ENCODE peak calls at places on chromosomes 4 and X, in nine cellular contexts. One of them, this sample, is unnamed.

GRCh38 chr4:173014113-173014558 is 154.5 kb upstream of the GALNT7 start:
- DNase-seq in GM12878: no peak
- DNase-seq in sigmoid colon: no peak
- DNase-seq in esophagus squamous epithelium: no peak
- DNase-seq in transverse colon: no peak
- DNase-seq in ovary: no peak
- DNase-seq in IMR-90: peak; percentile 85
- DNase-seq in A549: peak; percentile 50
- DNase-seq in NB4: peak; percentile 66
- DNase-seq in this sample: no peak

GRCh38 chr4:139857977-139858376 is 192.4 kb downstream of the MGST2 start:
- DNase-seq in GM12878: no peak
- DNase-seq in sigmoid colon: no peak
- DNase-seq in esophagus squamous epithelium: no peak
- DNase-seq in transverse colon: no peak
- DNase-seq in ovary: no peak
- DNase-seq in IMR-90: no peak
- DNase-seq in A549: no peak
- DNase-seq in NB4: no peak
- DNase-seq in this sample: no peak

GRCh38 chr4:51930557-51930956 is 87.6 kb downstream of the DCUN1D4 start:
- DNase-seq in GM12878: no peak
- DNase-seq in sigmoid colon: no peak
- DNase-seq in esophagus squamous epithelium: no peak
- DNase-seq in transverse colon: no peak
- DNase-seq in ovary: no peak
- DNase-seq in IMR-90: no peak
- DNase-seq in A549: no peak
- DNase-seq in NB4: no peak
- DNase-seq in this sample: no peak

GRCh38 chrX:24025741-24026402 is 1.1 kb downstream of the KLHL15 start:
- DNase-seq in GM12878: no peak
- DNase-seq in sigmoid colon: peak; percentile 79
- DNase-seq in esophagus squamous epithelium: no peak
- DNase-seq in transverse colon: no peak
- DNase-seq in ovary: no peak
- DNase-seq in IMR-90: peak; percentile 81
- DNase-seq in A549: peak; percentile 33
- DNase-seq in NB4: peak; percentile 60
- DNase-seq in this sample: peak; percentile 15

GRCh38 chrX:17743913-17744312 is 6.6 kb downstream of the SCML1 start:
- DNase-seq in GM12878: no peak
- DNase-seq in sigmoid colon: no peak
- DNase-seq in esophagus squamous epithelium: no peak
- DNase-seq in transverse colon: no peak
- DNase-seq in ovary: no peak
- DNase-seq in IMR-90: peak; percentile 20
- DNase-seq in A549: no peak
- DNase-seq in NB4: no peak
- DNase-seq in this sample: no peak

GRCh38 chr4:186762361-186762760 is 38.7 kb upstream of the FAT1 start:
- DNase-seq in GM12878: no peak
- DNase-seq in sigmoid colon: no peak
- DNase-seq in esophagus squamous epithelium: no peak
- DNase-seq in transverse colon: no peak
- DNase-seq in ovary: no peak
- DNase-seq in IMR-90: peak; percentile 5
- DNase-seq in A549: no peak
- DNase-seq in NB4: no peak
- DNase-seq in this sample: no peak

GRCh38 chr4:86421461-86421860 is 61.6 kb upstream of the MAPK10 start:
- DNase-seq in GM12878: no peak
- DNase-seq in sigmoid colon: no peak
- DNase-seq in esophagus squamous epithelium: no peak
- DNase-seq in transverse colon: no peak
- DNase-seq in ovary: no peak
- DNase-seq in IMR-90: no peak
- DNase-seq in A549: no peak
- DNase-seq in NB4: no peak
- DNase-seq in this sample: no peak

GRCh38 chr4:40525811-40526598 is 103.7 kb downstream of the RBM47 start:
- DNase-seq in GM12878: no peak
- DNase-seq in sigmoid colon: no peak
- DNase-seq in esophagus squamous epithelium: no peak
- DNase-seq in transverse colon: no peak
- DNase-seq in ovary: peak; percentile 56
- DNase-seq in IMR-90: peak; percentile 88
- DNase-seq in A549: peak; percentile 48
- DNase-seq in NB4: no peak
- DNase-seq in this sample: peak; percentile 13

GRCh38 chr4:166065324-166065723 is 192.3 kb downstream of the TLL1 start:
- DNase-seq in GM12878: no peak
- DNase-seq in sigmoid colon: no peak
- DNase-seq in esophagus squamous epithelium: no peak
- DNase-seq in transverse colon: no peak
- DNase-seq in ovary: no peak
- DNase-seq in IMR-90: no peak
- DNase-seq in A549: no peak
- DNase-seq in NB4: no peak
- DNase-seq in this sample: no peak

GRCh38 chr4:164204434-164204833 is 549.5 kb upstream of the SMIM31 start:
- DNase-seq in GM12878: no peak
- DNase-seq in sigmoid colon: no peak
- DNase-seq in esophagus squamous epithelium: no peak
- DNase-seq in transverse colon: no peak
- DNase-seq in ovary: no peak
- DNase-seq in IMR-90: peak; percentile 12
- DNase-seq in A549: no peak
- DNase-seq in NB4: no peak
- DNase-seq in this sample: no peak

GRCh38 chr4:127780598-127780997 is 1.5 kb upstream of the HSPA4L start:
- DNase-seq in GM12878: no peak
- DNase-seq in sigmoid colon: no peak
- DNase-seq in esophagus squamous epithelium: no peak
- DNase-seq in transverse colon: no peak
- DNase-seq in ovary: no peak
- DNase-seq in IMR-90: no peak
- DNase-seq in A549: no peak
- DNase-seq in NB4: no peak
- DNase-seq in this sample: no peak

GRCh38 chrX:1531106-1531890 is 5.7 kb downstream of the P2RY8 start:
- DNase-seq in GM12878: no peak
- DNase-seq in sigmoid colon: peak; percentile 24
- DNase-seq in esophagus squamous epithelium: no peak
- DNase-seq in transverse colon: no peak
- DNase-seq in ovary: no peak
- DNase-seq in IMR-90: no peak
- DNase-seq in A549: no peak
- DNase-seq in NB4: no peak
- DNase-seq in this sample: no peak

GRCh38 chr4:124525524-124525923 is 187.0 kb downstream of the ANKRD50 start:
- DNase-seq in GM12878: no peak
- DNase-seq in sigmoid colon: no peak
- DNase-seq in esophagus squamous epithelium: no peak
- DNase-seq in transverse colon: no peak
- DNase-seq in ovary: no peak
- DNase-seq in IMR-90: no peak
- DNase-seq in A549: no peak
- DNase-seq in NB4: no peak
- DNase-seq in this sample: no peak

GRCh38 chr4:101356928-101357327 is 9.6 kb upstream of the PPP3CA start:
- DNase-seq in GM12878: no peak
- DNase-seq in sigmoid colon: no peak
- DNase-seq in esophagus squamous epithelium: no peak
- DNase-seq in transverse colon: no peak
- DNase-seq in ovary: no peak
- DNase-seq in IMR-90: peak; percentile 95
- DNase-seq in A549: peak; percentile 28
- DNase-seq in NB4: no peak
- DNase-seq in this sample: no peak

GRCh38 chr4:10619220-10619619 is 65.3 kb downstream of the CLNK start:
- DNase-seq in GM12878: no peak
- DNase-seq in sigmoid colon: no peak
- DNase-seq in esophagus squamous epithelium: no peak
- DNase-seq in transverse colon: peak; percentile 13
- DNase-seq in ovary: no peak
- DNase-seq in IMR-90: peak; percentile 38
- DNase-seq in A549: no peak
- DNase-seq in NB4: no peak
- DNase-seq in this sample: no peak

GRCh38 chrX:118839334-118839958 is 15.8 kb downstream of the ZCCHC12 start:
- DNase-seq in GM12878: no peak
- DNase-seq in sigmoid colon: peak; percentile 87
- DNase-seq in esophagus squamous epithelium: no peak
- DNase-seq in transverse colon: peak; percentile 80
- DNase-seq in ovary: peak; percentile 66
- DNase-seq in IMR-90: peak; percentile 6
- DNase-seq in A549: peak; percentile 74
- DNase-seq in NB4: peak; percentile 55
- DNase-seq in this sample: peak; percentile 77

GRCh38 chr4:125085-125820 is 952 bp downstream of the ZNF718 start:
- DNase-seq in GM12878: no peak
- DNase-seq in sigmoid colon: no peak
- DNase-seq in esophagus squamous epithelium: no peak
- DNase-seq in transverse colon: peak; percentile 53
- DNase-seq in ovary: no peak
- DNase-seq in IMR-90: peak; percentile 17
- DNase-seq in A549: no peak
- DNase-seq in NB4: peak; percentile 66
- DNase-seq in this sample: no peak

GRCh38 chrX:39427492-39428289 is 626.4 kb downstream of the MID1IP1 start:
- DNase-seq in GM12878: no peak
- DNase-seq in sigmoid colon: no peak
- DNase-seq in esophagus squamous epithelium: no peak
- DNase-seq in transverse colon: no peak
- DNase-seq in ovary: peak; percentile 51
- DNase-seq in IMR-90: peak; percentile 33
- DNase-seq in A549: no peak
- DNase-seq in NB4: peak; percentile 44
- DNase-seq in this sample: no peak

DNA sequence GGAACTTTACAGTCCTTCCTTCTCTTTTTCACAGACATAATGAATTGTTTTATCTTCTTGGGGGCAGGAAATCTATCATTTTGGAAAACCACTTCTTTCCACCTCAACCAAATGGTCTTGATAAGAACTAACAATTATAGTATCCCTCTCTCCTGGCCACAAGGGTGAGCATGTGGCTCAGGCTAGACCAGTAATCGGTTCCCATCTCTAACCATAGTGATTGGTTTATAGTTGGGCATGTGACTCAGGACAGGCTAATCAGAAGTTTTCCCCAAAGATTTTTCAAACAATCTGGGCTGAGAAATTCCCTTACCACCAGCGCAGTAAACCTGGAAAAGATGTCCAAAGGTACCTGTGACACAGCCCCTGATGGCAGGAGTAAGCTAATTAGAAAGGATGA is 4.0 kb upstream of the CXorf66 start:
- DNase-seq in GM12878: no peak
- DNase-seq in sigmoid colon: no peak
- DNase-seq in esophagus squamous epithelium: no peak
- DNase-seq in transverse colon: no peak
- DNase-seq in ovary: no peak
- DNase-seq in IMR-90: no peak
- DNase-seq in A549: no peak
- DNase-seq in NB4: no peak
- DNase-seq in this sample: no peak
- TF ChIP-seq POLR2A in GM12878: no peak
- TF ChIP-seq POLR2A in sigmoid colon: no peak
- TF ChIP-seq POLR2A in esophagus squamous epithelium: no peak
- TF ChIP-seq POLR2A in transverse colon: no peak
- TF ChIP-seq POLR2A in ovary: no peak
- TF ChIP-seq POLR2A in IMR-90: no peak
- TF ChIP-seq POLR2A in A549: no peak
- TF ChIP-seq POLR2A in NB4: no peak
- TF ChIP-seq POLR2A in this sample: no peak

GRCh38 chr4:2087170-2087569 is 28.0 kb downstream of the NAT8L start:
- DNase-seq in GM12878: no peak
- DNase-seq in sigmoid colon: no peak
- DNase-seq in esophagus squamous epithelium: no peak
- DNase-seq in transverse colon: no peak
- DNase-seq in ovary: no peak
- DNase-seq in IMR-90: no peak
- DNase-seq in A549: no peak
- DNase-seq in NB4: no peak
- DNase-seq in this sample: no peak
- TF ChIP-seq POLR2A in GM12878: no peak
- TF ChIP-seq POLR2A in sigmoid colon: no peak
- TF ChIP-seq POLR2A in esophagus squamous epithelium: no peak
- TF ChIP-seq POLR2A in transverse colon: no peak
- TF ChIP-seq POLR2A in ovary: no peak
- TF ChIP-seq POLR2A in IMR-90: no peak
- TF ChIP-seq POLR2A in A549: no peak
- TF ChIP-seq POLR2A in NB4: no peak
- TF ChIP-seq POLR2A in this sample: no peak

GRCh38 chrX:47585273-47585672 is 3.0 kb downstream of the TIMP1 start:
- DNase-seq in GM12878: no peak
- DNase-seq in sigmoid colon: no peak
- DNase-seq in esophagus squamous epithelium: no peak
- DNase-seq in transverse colon: no peak
- DNase-seq in ovary: no peak
- DNase-seq in IMR-90: no peak
- DNase-seq in A549: no peak
- DNase-seq in NB4: no peak
- DNase-seq in this sample: no peak

GRCh38 chrX:47586043-47586787 is 4.0 kb downstream of the TIMP1 start:
- DNase-seq in GM12878: no peak
- DNase-seq in sigmoid colon: no peak
- DNase-seq in esophagus squamous epithelium: no peak
- DNase-seq in transverse colon: no peak
- DNase-seq in ovary: no peak
- DNase-seq in IMR-90: no peak
- DNase-seq in A549: no peak
- DNase-seq in NB4: no peak
- DNase-seq in this sample: no peak

GRCh38 chrX:47587906-47588735 is 5.9 kb downstream of the TIMP1 start:
- DNase-seq in GM12878: no peak
- DNase-seq in sigmoid colon: no peak
- DNase-seq in esophagus squamous epithelium: no peak
- DNase-seq in transverse colon: no peak
- DNase-seq in ovary: no peak
- DNase-seq in IMR-90: no peak
- DNase-seq in A549: no peak
- DNase-seq in NB4: no peak
- DNase-seq in this sample: no peak

GRCh38 chrX:47584714-47585113 is 2.5 kb downstream of the TIMP1 start:
- DNase-seq in GM12878: no peak
- DNase-seq in sigmoid colon: no peak
- DNase-seq in esophagus squamous epithelium: no peak
- DNase-seq in transverse colon: no peak
- DNase-seq in ovary: no peak
- DNase-seq in IMR-90: no peak
- DNase-seq in A549: no peak
- DNase-seq in NB4: no peak
- DNase-seq in this sample: no peak

GRCh38 chrX:47587091-47587891 is 5.1 kb downstream of the TIMP1 start:
- DNase-seq in GM12878: no peak
- DNase-seq in sigmoid colon: no peak
- DNase-seq in esophagus squamous epithelium: no peak
- DNase-seq in transverse colon: no peak
- DNase-seq in ovary: no peak
- DNase-seq in IMR-90: peak; percentile 27
- DNase-seq in A549: no peak
- DNase-seq in NB4: no peak
- DNase-seq in this sample: no peak
- TF ChIP-seq POLR2A in GM12878: no peak
- TF ChIP-seq POLR2A in sigmoid colon: no peak
- TF ChIP-seq POLR2A in esophagus squamous epithelium: no peak
- TF ChIP-seq POLR2A in transverse colon: no peak
- TF ChIP-seq POLR2A in ovary: no peak
- TF ChIP-seq POLR2A in IMR-90: peak; percentile 89
- TF ChIP-seq POLR2A in A549: no peak
- TF ChIP-seq POLR2A in NB4: no peak
- TF ChIP-seq POLR2A in this sample: no peak

GRCh38 chr4:39044364-39044946 is 12.2 kb upstream of the TMEM156 start:
- DNase-seq in GM12878: peak; percentile 90
- DNase-seq in sigmoid colon: peak; percentile 97
- DNase-seq in esophagus squamous epithelium: peak; percentile 77
- DNase-seq in transverse colon: peak; percentile 94
- DNase-seq in ovary: peak; percentile 91
- DNase-seq in IMR-90: peak; percentile 93
- DNase-seq in A549: peak; percentile 81
- DNase-seq in NB4: peak; percentile 96
- DNase-seq in this sample: peak; percentile 86
- TF ChIP-seq POLR2A in GM12878: peak; percentile 74
- TF ChIP-seq POLR2A in sigmoid colon: no peak
- TF ChIP-seq POLR2A in esophagus squamous epithelium: peak; percentile 12
- TF ChIP-seq POLR2A in transverse colon: peak; percentile 8
- TF ChIP-seq POLR2A in ovary: no peak
- TF ChIP-seq POLR2A in IMR-90: peak; percentile 48
- TF ChIP-seq POLR2A in A549: no peak
- TF ChIP-seq POLR2A in NB4: no peak
- TF ChIP-seq POLR2A in this sample: no peak